ENCODE peak calls at places on chromosomes 5 and 9, in nine cellular contexts. B is cardiac muscle cell, L is RWPE1, J is hepatocyte, V is esophagus squamous epithelium, D is OCI-LY7, M is IMR-90, A is Peyer's patch, I is heart left ventricle. O is an unnamed sample.

GRCh38 chr9:89477811-89478583 is 19.9 kb downstream of the SEMA4D start:
- DNase-seq in B (peak), L (peak), J (peak), V (no peak), D (no peak), M (peak), A (no peak), I (no peak), O (peak)

GRCh38 chr9:70123695-70124094 is 80.0 kb downstream of the MAMDC2 start:
- DNase-seq in B (peak), L (no peak), J (no peak), V (no peak), D (no peak), M (no peak), A (no peak), I (no peak), O (no peak)

GRCh38 chr5:154487541-154487940 is 9.5 kb upstream of the HAND1 start:
- DNase-seq in B (no peak), L (no peak), J (no peak), V (no peak), D (no peak), M (no peak), A (no peak), I (no peak), O (no peak)

GRCh38 chr5:111675540-111675939 is 81.5 kb downstream of the NREP start:
- DNase-seq in B (no peak), L (no peak), J (no peak), V (no peak), D (no peak), M (no peak), A (no peak), I (no peak), O (no peak)

GRCh38 chr5:40679998-40680681 is 425 bp downstream of the PTGER4 start:
- DNase-seq in B (no peak), L (no peak), J (no peak), V (no peak), D (no peak), M (no peak), A (peak), I (peak), O (peak)

GRCh38 chr5:62779010-62779422 is 200.4 kb downstream of the LRRC70 start:
- DNase-seq in B (peak), L (peak), J (peak), V (no peak), D (peak), M (peak), A (no peak), I (no peak), O (no peak)

GRCh38 chr9:99056876-99057664 is 47.8 kb upstream of the TGFBR1 start:
- DNase-seq in B (peak), L (peak), J (no peak), V (no peak), D (peak), M (peak), A (no peak), I (no peak), O (peak)

GRCh38 chr9:100573655-100574260 is 4.1 kb upstream of the CAVIN4 start:
- DNase-seq in B (no peak), L (peak), J (no peak), V (no peak), D (no peak), M (peak), A (no peak), I (no peak), O (no peak)

GRCh38 chr9:35685506-35685905 is 4.2 kb downstream of the TPM2 start:
- DNase-seq in B (no peak), L (no peak), J (no peak), V (no peak), D (no peak), M (no peak), A (no peak), I (no peak), O (no peak)

GRCh38 chr5:149627070-149627469 is 45.8 kb downstream of the ARHGEF37 start:
- DNase-seq in B (no peak), L (no peak), J (no peak), V (no peak), D (no peak), M (no peak), A (no peak), I (no peak), O (no peak)

GRCh38 chr9:16530669-16531461 is 339.6 kb downstream of the BNC2 start:
- DNase-seq in B (no peak), L (peak), J (peak), V (no peak), D (no peak), M (peak), A (no peak), I (no peak), O (no peak)

GRCh38 chr5:161312882-161313281 is 233.6 kb downstream of the GABRB2 start:
- DNase-seq in B (no peak), L (no peak), J (peak), V (no peak), D (no peak), M (no peak), A (no peak), I (no peak), O (no peak)

GRCh38 chr5:157816682-157817268 is 42.2 kb downstream of the CLINT1 start:
- DNase-seq in B (peak), L (peak), J (no peak), V (no peak), D (peak), M (peak), A (no peak), I (no peak), O (no peak)

GRCh38 chr5:104952876-104953275 is 1390.3 kb upstream of the NUDT12 start:
- DNase-seq in B (no peak), L (no peak), J (no peak), V (no peak), D (no peak), M (no peak), A (no peak), I (no peak), O (no peak)

GRCh38 chr9:120980951-120981350 is 54.4 kb upstream of the TRAF1 start:
- DNase-seq in B (no peak), L (no peak), J (no peak), V (no peak), D (no peak), M (no peak), A (no peak), I (no peak), O (no peak)

GRCh38 chr9:105299190-105299854 is 54.9 kb downstream of the SLC44A1 start:
- DNase-seq in B (peak), L (peak), J (peak), V (no peak), D (no peak), M (peak), A (no peak), I (peak), O (no peak)

GRCh38 chr5:95591490-95591901 is 28.4 kb upstream of the GPR150 start:
- DNase-seq in B (peak), L (peak), J (no peak), V (no peak), D (no peak), M (peak), A (no peak), I (no peak), O (no peak)

GRCh38 chr9:87034891-87035290 is 87.6 kb upstream of the GAS1 start:
- DNase-seq in B (no peak), L (no peak), J (no peak), V (no peak), D (no peak), M (no peak), A (no peak), I (no peak), O (no peak)

GRCh38 chr5:92309336-92309991 is 926.3 kb upstream of the ARRDC3 start:
- DNase-seq in B (peak), L (peak), J (peak), V (no peak), D (peak), M (peak), A (no peak), I (no peak), O (no peak)

GRCh38 chr9:107750741-107751521 is 261.4 kb upstream of the KLF4 start:
- DNase-seq in B (peak), L (peak), J (peak), V (no peak), D (no peak), M (peak), A (peak), I (peak), O (no peak)

GRCh38 chr5:157352756-157353340 is 86.9 kb downstream of the CYFIP2 start:
- DNase-seq in B (no peak), L (no peak), J (no peak), V (no peak), D (no peak), M (no peak), A (no peak), I (no peak), O (no peak)

GRCh38 chr9:92963831-92964606 is 16.7 kb downstream of the FGD3 start:
- DNase-seq in B (no peak), L (no peak), J (peak), V (peak), D (peak), M (no peak), A (peak), I (no peak), O (peak)

GRCh38 chr9:127899200-127899943 is at the start of gene ST6GALNAC6:
- DNase-seq in B (peak), L (peak), J (peak), V (no peak), D (peak), M (peak), A (peak), I (peak), O (peak)

GRCh38 chr5:102561894-102562760 is 63.3 kb upstream of the SLCO6A1 start:
- DNase-seq in B (peak), L (no peak), J (peak), V (no peak), D (peak), M (peak), A (no peak), I (no peak), O (no peak)

GRCh38 chr9:3251309-3251708 is 274.5 kb downstream of the RFX3 start:
- DNase-seq in B (no peak), L (no peak), J (no peak), V (no peak), D (no peak), M (no peak), A (no peak), I (no peak), O (no peak)

GRCh38 chr5:171606414-171607024 is 179.1 kb upstream of the SMIM23 start:
- DNase-seq in B (no peak), L (no peak), J (no peak), V (no peak), D (peak), M (peak), A (no peak), I (no peak), O (peak)
- TF ChIP-seq CTCF in B (peak), L (peak), J (peak), V (peak), D (peak), M (peak), A (peak), I (no peak), O (peak)

DNA sequence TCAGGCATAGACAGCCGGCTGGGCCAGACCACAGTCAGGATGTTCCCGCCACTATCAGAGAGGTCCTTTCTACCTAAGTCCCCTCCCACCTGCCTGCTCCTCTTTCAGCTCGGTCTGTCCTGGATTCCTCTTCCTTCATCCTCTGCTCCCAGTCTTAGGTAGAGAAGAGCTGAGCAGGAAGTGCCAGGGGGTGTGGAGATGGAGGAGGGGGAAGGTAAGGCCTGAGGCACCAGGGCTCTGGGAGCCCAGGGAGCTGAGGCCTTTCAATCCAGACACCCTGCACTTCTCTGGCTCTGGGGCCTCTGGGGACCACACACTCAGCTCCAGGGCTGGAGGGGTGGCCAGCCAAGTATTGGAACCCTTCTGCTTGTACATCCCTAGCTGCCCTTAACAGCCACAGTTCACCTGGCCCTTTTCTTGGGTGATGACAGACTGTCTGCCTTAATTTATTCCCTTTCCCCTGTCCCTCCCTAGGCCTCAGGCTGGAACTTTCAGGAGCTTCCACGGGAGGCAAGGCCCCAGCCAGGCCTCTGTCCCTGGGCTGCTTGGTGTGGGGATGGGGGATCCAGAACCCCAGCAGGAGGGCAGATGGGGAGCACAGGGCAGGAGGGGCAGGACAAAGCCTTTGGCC is 15.6 kb downstream of the IRF1 start:
- DNase-seq in B (no peak), L (no peak), J (no peak), V (no peak), D (no peak), M (no peak), A (no peak), I (peak), O (no peak)
- H3K27ac ChIP-seq in B (no peak), L (peak), J (peak), V (no peak), D (no peak), M (no peak), A (peak), I (peak), O (no peak)

GRCh38 chr5:138653502-138653901 is 78.3 kb upstream of the HSPA9 start:
- DNase-seq in B (peak), L (peak), J (peak), V (no peak), D (no peak), M (peak), A (no peak), I (no peak), O (no peak)
- TF ChIP-seq CTCF in B (peak), L (no peak), J (peak), V (no peak), D (no peak), M (peak), A (peak), I (peak), O (no peak)

DNA sequence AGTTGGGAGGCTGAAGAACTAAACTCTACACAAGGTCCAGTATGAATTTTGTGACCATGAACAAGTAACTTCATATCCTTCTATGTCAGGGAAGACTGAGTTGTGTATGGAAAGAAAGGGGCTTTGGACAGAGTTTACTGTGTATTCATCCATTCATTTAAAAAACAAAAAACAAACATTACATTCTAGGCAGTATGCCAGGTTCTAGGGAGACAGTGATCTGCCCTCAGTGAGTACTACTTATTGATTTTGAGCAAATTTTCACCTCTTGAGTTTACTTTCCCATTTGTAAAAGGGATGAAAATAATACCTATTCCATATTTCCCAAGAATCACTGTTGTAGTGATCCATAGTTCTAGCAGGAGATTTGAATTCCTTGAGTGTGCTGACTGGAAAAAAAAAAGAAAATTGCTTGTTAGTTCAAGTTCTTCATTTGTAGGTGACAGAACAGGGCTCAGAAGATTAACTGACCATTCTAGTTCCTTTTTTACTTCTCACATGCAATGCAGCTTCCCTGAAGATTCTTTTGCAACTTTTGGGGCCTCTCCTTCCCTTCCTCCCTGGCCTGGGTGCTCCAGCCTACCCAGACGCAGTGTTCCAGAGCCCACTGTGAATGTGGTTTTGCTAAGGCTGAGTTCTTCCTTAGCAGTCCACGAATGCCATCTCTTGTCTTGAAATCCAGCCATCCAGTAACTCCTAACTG is 2.6 kb upstream of the GAPVD1 start:
- DNase-seq in B (no peak), L (no peak), J (no peak), V (no peak), D (no peak), M (no peak), A (no peak), I (peak), O (peak)
- H3K27ac ChIP-seq in B (no peak), L (no peak), J (no peak), V (no peak), D (no peak), M (no peak), A (no peak), I (no peak), O (peak)

O was measured in HL-60.